ENCODE peak calls at places on chromosomes 12 and 14, in seven cellular contexts. M is thoracic aorta, J is left lung, Y is brain microvascular endothelial cell, W is AG04450, Q is uterus, I is ovary. F is an unnamed sample.
A peak's percentile ranks its signal among the peaks of the same experiment; 100 is the strongest.

GRCh38 chr14:79356040-79356439 is 855.3 kb downstream of the DIO2 start:
- DNase-seq in M (no peak), J (no peak), Y (no peak), W (no peak), Q (no peak), I (no peak), F (peak; percentile 22)

GRCh38 chr12:128856035-128856790 is 2.9 kb downstream of the GLT1D1 start:
- DNase-seq in M (no peak), J (no peak), Y (no peak), W (no peak), Q (no peak), I (no peak), F (no peak)

GRCh38 chr12:122738561-122738960 is 7.9 kb upstream of the HCAR1 start:
- DNase-seq in M (no peak), J (no peak), Y (no peak), W (no peak), Q (no peak), I (no peak), F (no peak)

GRCh38 chr14:92568621-92569479 is 55.3 kb downstream of the RIN3 start:
- DNase-seq in M (no peak), J (no peak), Y (no peak), W (no peak), Q (no peak), I (no peak), F (no peak)

GRCh38 chr12:26572131-26572530 is 260.9 kb downstream of the ITPR2 start:
- DNase-seq in M (no peak), J (no peak), Y (no peak), W (no peak), Q (no peak), I (no peak), F (no peak)

GRCh38 chr12:27651201-27651600 is 45.0 kb upstream of the REP15 start:
- DNase-seq in M (no peak), J (no peak), Y (no peak), W (no peak), Q (no peak), I (no peak), F (no peak)

GRCh38 chr14:53696217-53696965 is 260.2 kb downstream of the BMP4 start:
- DNase-seq in M (no peak), J (no peak), Y (no peak), W (no peak), Q (no peak), I (no peak), F (no peak)

GRCh38 chr14:99203080-99203479 is 68.9 kb downstream of the BCL11B start:
- DNase-seq in M (no peak), J (no peak), Y (no peak), W (no peak), Q (no peak), I (no peak), F (no peak)

GRCh38 chr14:104049576-104050240 is 35.8 kb upstream of the ASPG start:
- DNase-seq in M (no peak), J (no peak), Y (no peak), W (no peak), Q (no peak), I (no peak), F (no peak)

GRCh38 chr14:105163040-105163742 is 5.4 kb downstream of the JAG2 start:
- DNase-seq in M (no peak), J (no peak), Y (no peak), W (no peak), Q (no peak), I (no peak), F (no peak)

GRCh38 chr14:105166571-105167302 is 1.8 kb downstream of the JAG2 start:
- DNase-seq in M (no peak), J (no peak), Y (no peak), W (no peak), Q (no peak), I (no peak), F (no peak)

GRCh38 chr14:105165761-105166485 is 2.7 kb downstream of the JAG2 start:
- DNase-seq in M (no peak), J (no peak), Y (no peak), W (no peak), Q (no peak), I (no peak), F (no peak)

GRCh38 chr14:105167303-105168092 is 1.1 kb downstream of the JAG2 start:
- DNase-seq in M (no peak), J (no peak), Y (no peak), W (no peak), Q (no peak), I (no peak), F (no peak)

DNA sequence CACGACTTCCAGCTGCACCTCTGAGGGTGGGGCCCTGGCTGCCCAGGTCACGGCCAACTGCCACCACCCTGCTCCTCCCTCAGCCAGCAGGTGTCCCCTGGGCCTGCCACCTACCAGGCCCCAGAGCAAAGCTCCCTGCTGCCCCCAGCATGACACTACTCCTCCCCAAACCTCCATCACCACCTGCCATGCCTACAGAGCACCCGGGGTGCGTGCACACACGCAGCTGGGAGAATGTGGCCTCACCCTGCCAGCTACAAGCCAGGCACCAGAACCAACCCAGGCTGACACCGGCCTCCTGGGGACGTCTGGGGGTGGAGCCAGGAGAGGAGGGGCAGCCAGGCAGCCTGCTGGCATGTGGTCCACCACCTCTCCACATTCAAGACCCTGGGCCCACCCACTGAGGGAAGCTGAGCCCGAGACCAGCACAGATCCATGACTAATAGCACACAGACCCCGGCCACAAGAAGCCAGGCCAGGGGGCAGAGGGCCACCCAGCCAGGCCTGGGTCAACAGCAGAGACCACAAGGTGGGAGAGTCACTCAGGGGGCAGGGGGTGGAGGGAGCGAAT is 3.4 kb downstream of the JAG2 start:
- DNase-seq in M (no peak), J (no peak), Y (no peak), W (no peak), Q (no peak), I (no peak), F (no peak)
- H3K4me3 ChIP-seq in M (no peak overlapping the region), J (no peak overlapping the region), Y (no peak overlapping the region), W (no peak overlapping the region), Q (no peak overlapping the region), I (no peak overlapping the region), F (no peak overlapping the region)

GRCh38 chr14:49895480-49895879 is 2.6 kb downstream of the ARF6 start:
- DNase-seq in M (no peak), J (no peak), Y (no peak), W (no peak), Q (no peak), I (no peak), F (no peak)
- H3K4me3 ChIP-seq in M (peak overlapping the region; percentile 86), J (peak overlapping the region; percentile 94), Y (peak overlapping the region; percentile 96), W (peak overlapping the region; percentile 95), Q (peak overlapping the region; percentile 83), I (peak overlapping the region; percentile 100), F (peak overlapping the region; percentile 97)

GRCh38 chr12:53051881-53052412 is 2.1 kb downstream of the TNS2 start:
- DNase-seq in M (no peak), J (no peak), Y (no peak), W (no peak), Q (peak; percentile 29), I (peak; percentile 31), F (no peak)
- H3K4me3 ChIP-seq in M (peak overlapping the region; percentile 78), J (peak overlapping the region; percentile 68), Y (peak overlapping the region; percentile 62), W (peak overlapping the region; percentile 79), Q (peak overlapping the region; percentile 76), I (peak overlapping the region; percentile 50), F (peak overlapping the region; percentile 27)

GRCh38 chr14:27026097-27026496 is 428.3 kb upstream of the NOVA1 start:
- DNase-seq in M (no peak), J (no peak), Y (no peak), W (no peak), Q (no peak), I (no peak), F (no peak)

GRCh38 chr14:27025648-27026047 is 427.8 kb upstream of the NOVA1 start:
- DNase-seq in M (no peak), J (no peak), Y (no peak), W (no peak), Q (no peak), I (no peak), F (no peak)
- H3K4me3 ChIP-seq in M (no peak overlapping the region), J (no peak overlapping the region), Y (no peak overlapping the region), W (no peak overlapping the region), Q (no peak overlapping the region), I (no peak overlapping the region), F (no peak overlapping the region)

GRCh38 chr12:124774054-124774461 is 89.6 kb downstream of the SCARB1 start:
- DNase-seq in M (no peak), J (no peak), Y (no peak), W (no peak), Q (no peak), I (no peak), F (no peak)
- H3K4me3 ChIP-seq in M (peak overlapping the region; percentile 61), J (peak overlapping the region; percentile 11), Y (no peak overlapping the region), W (no peak overlapping the region), Q (no peak overlapping the region), I (no peak overlapping the region), F (peak overlapping the region; percentile 43)

GRCh38 chr12:4440187-4440941 is 5.3 kb downstream of the FGF6 start:
- DNase-seq in M (no peak), J (no peak), Y (no peak), W (no peak), Q (no peak), I (no peak), F (no peak)
- H3K4me3 ChIP-seq in M (no peak overlapping the region), J (no peak overlapping the region), Y (no peak overlapping the region), W (no peak overlapping the region), Q (no peak overlapping the region), I (no peak overlapping the region), F (no peak overlapping the region)

GRCh38 chr12:119668315-119668651 is 350 bp downstream of the PRKAB1 start:
- DNase-seq in M (no peak), J (no peak), Y (no peak), W (no peak), Q (no peak), I (no peak), F (peak; percentile 13)

GRCh38 chr12:119672194-119672593 is 4.3 kb downstream of the PRKAB1 start:
- DNase-seq in M (no peak), J (no peak), Y (no peak), W (no peak), Q (no peak), I (no peak), F (no peak)

GRCh38 chr12:119671070-119671469 is 3.1 kb downstream of the PRKAB1 start:
- DNase-seq in M (no peak), J (no peak), Y (no peak), W (no peak), Q (no peak), I (no peak), F (no peak)

GRCh38 chr12:119667577-119668314 is at the start of gene PRKAB1:
- DNase-seq in M (peak; percentile 85), J (peak; percentile 99), Y (peak; percentile 95), W (peak; percentile 93), Q (peak; percentile 93), I (peak; percentile 94), F (peak; percentile 97)

DNA sequence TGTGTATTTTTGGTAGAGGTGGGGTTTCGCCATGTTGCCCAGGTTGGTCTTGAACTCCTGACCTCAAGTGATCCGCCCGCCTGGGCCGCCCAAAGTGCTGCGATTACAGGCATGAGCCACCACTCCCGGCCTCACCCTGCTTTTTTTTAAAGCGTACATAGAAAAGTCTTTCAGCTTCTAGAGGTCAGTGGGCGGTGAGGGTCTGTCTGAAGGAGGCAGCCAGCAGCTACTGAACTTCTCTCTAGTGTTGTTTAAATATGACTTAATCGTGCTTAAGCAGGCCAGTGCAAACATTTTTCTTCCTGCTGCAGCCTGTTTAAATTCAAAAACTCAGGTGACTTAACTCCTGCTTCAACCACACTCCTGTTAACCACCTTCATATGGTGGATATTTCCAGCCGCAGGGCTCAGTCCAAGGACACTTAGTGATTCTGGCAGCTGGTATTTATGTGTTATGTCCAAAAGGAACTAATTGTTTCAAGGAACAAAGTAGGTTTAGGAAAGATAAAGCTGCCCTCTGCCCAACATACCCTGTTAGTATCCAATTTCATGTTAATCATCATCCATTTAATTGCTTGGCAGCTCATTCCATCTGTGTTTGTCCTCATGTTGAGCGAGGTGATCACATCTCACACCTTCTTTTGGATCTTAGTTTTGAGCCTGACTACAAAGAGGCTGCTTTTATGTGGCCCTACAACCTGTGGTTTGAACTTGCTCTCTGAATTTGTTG is 2.0 kb downstream of the PRKAB1 start:
- DNase-seq in M (no peak), J (no peak), Y (no peak), W (no peak), Q (no peak), I (no peak), F (no peak)
- H3K4me3 ChIP-seq in M (no peak overlapping the region), J (no peak overlapping the region), Y (no peak overlapping the region), W (no peak overlapping the region), Q (no peak overlapping the region), I (no peak overlapping the region), F (peak overlapping the region; percentile 2)

F was measured in fibroblast of lung.